ENCODE peak calls at places on chromosomes 13 and 19, in five cellular contexts. One of them, this sample, is unnamed. For H3K4me1, the result is how much of the 10 kb centered on the place peaks cover.

GRCh38 chr13:31045621-31046081 is 113.2 kb downstream of the TEX26 start:
- DNase-seq in heart left ventricle: peak
- DNase-seq in PC-3: peak
- DNase-seq in right lobe of liver: no peak
- DNase-seq in HAP-1: no peak
- DNase-seq in this sample: no peak

GRCh38 chr19:15251749-15252397 is 19.6 kb upstream of the EPHX3 start:
- DNase-seq in heart left ventricle: peak
- DNase-seq in PC-3: peak
- DNase-seq in right lobe of liver: no peak
- DNase-seq in HAP-1: peak
- DNase-seq in this sample: no peak

GRCh38 chr19:30065680-30066606 is 123.9 kb downstream of the URI1 start:
- DNase-seq in heart left ventricle: no peak
- DNase-seq in PC-3: no peak
- DNase-seq in right lobe of liver: peak
- DNase-seq in HAP-1: no peak
- DNase-seq in this sample: no peak

GRCh38 chr19:54017266-54017665 is 25.8 kb downstream of the CACNG6 start:
- DNase-seq in heart left ventricle: no peak
- DNase-seq in PC-3: peak
- DNase-seq in right lobe of liver: no peak
- DNase-seq in HAP-1: no peak
- DNase-seq in this sample: no peak

GRCh38 chr13:44407891-44408290 is 34.3 kb downstream of the SERP2 start:
- DNase-seq in heart left ventricle: no peak
- DNase-seq in PC-3: peak
- DNase-seq in right lobe of liver: no peak
- DNase-seq in HAP-1: no peak
- DNase-seq in this sample: no peak

GRCh38 chr19:31270897-31271568 is 78.2 kb downstream of the TSHZ3 start:
- DNase-seq in heart left ventricle: no peak
- DNase-seq in PC-3: no peak
- DNase-seq in right lobe of liver: no peak
- DNase-seq in HAP-1: no peak
- DNase-seq in this sample: no peak

GRCh38 chr13:109180905-109181425 is 551.6 kb downstream of the MYO16 start:
- DNase-seq in heart left ventricle: no peak
- DNase-seq in PC-3: no peak
- DNase-seq in right lobe of liver: no peak
- DNase-seq in HAP-1: no peak
- DNase-seq in this sample: no peak

GRCh38 chr19:29293292-29293691 is 80.3 kb upstream of the UQCRFS1 start:
- DNase-seq in heart left ventricle: no peak
- DNase-seq in PC-3: no peak
- DNase-seq in right lobe of liver: no peak
- DNase-seq in HAP-1: no peak
- DNase-seq in this sample: no peak

GRCh38 chr19:48714759-48715261 is 4.7 kb downstream of the MAMSTR start:
- DNase-seq in heart left ventricle: no peak
- DNase-seq in PC-3: no peak
- DNase-seq in right lobe of liver: no peak
- DNase-seq in HAP-1: no peak
- DNase-seq in this sample: no peak

GRCh38 chr13:95954266-95954665 is 98.9 kb downstream of the UGGT2 start:
- DNase-seq in heart left ventricle: no peak
- DNase-seq in PC-3: no peak
- DNase-seq in right lobe of liver: no peak
- DNase-seq in HAP-1: peak
- DNase-seq in this sample: no peak

GRCh38 chr19:43675269-43675879 is 5.4 kb upstream of the PLAUR start:
- DNase-seq in heart left ventricle: no peak
- DNase-seq in PC-3: peak
- DNase-seq in right lobe of liver: no peak
- DNase-seq in HAP-1: no peak
- DNase-seq in this sample: no peak

GRCh38 chr19:57506163-57506562 is 6.4 kb downstream of the ZNF773 start:
- DNase-seq in heart left ventricle: no peak
- DNase-seq in PC-3: no peak
- DNase-seq in right lobe of liver: no peak
- DNase-seq in HAP-1: no peak
- DNase-seq in this sample: no peak

GRCh38 chr13:30713133-30713532 is 22.2 kb upstream of the ALOX5AP start:
- DNase-seq in heart left ventricle: peak
- DNase-seq in PC-3: no peak
- DNase-seq in right lobe of liver: no peak
- DNase-seq in HAP-1: no peak
- DNase-seq in this sample: no peak

GRCh38 chr13:87274209-87274819 is 396.9 kb upstream of the SLITRK5 start:
- DNase-seq in heart left ventricle: no peak
- DNase-seq in PC-3: peak
- DNase-seq in right lobe of liver: peak
- DNase-seq in HAP-1: peak
- DNase-seq in this sample: no peak

DNA sequence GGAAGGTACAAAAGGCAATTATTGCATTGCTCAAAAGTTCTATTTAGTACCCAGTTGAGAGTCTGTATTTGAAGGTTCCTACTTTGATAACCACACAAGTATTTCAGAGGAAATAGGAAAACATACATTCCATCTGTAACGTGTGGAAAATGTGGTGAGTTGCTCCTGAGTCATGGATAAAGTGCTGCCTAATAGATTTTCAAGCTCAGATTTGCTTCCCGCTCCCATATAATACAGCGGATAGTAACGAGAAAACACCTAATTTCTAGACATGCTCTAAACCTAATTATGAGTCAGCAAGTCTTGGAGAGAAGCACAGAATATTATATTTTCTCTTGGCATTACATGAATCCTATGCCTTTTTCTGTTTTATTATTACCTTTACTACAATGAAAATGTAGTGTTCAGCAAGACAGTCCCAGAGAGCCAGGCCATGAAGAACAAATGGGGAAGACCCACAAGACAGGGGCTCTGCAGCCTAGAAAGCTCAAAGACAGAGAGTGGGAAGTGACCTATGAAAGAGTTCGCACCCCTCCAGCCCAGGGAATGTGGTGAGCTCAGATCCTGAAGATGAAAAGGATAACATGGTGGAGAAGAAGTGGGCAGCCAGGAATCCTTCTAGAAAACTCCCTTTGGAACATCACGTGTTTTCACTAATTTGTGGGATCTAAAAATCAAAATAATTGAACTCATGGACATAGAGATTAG is 116.1 kb downstream of the STARD13 start:
- DNase-seq in heart left ventricle: no peak
- DNase-seq in PC-3: peak
- DNase-seq in right lobe of liver: no peak
- DNase-seq in HAP-1: no peak
- DNase-seq in this sample: no peak
- H3K4me1 ChIP-seq in heart left ventricle: under half
- H3K4me1 ChIP-seq in PC-3: under half
- H3K4me1 ChIP-seq in right lobe of liver: under half
- H3K4me1 ChIP-seq in HAP-1: under half
- H3K4me1 ChIP-seq in this sample: under half

DNA sequence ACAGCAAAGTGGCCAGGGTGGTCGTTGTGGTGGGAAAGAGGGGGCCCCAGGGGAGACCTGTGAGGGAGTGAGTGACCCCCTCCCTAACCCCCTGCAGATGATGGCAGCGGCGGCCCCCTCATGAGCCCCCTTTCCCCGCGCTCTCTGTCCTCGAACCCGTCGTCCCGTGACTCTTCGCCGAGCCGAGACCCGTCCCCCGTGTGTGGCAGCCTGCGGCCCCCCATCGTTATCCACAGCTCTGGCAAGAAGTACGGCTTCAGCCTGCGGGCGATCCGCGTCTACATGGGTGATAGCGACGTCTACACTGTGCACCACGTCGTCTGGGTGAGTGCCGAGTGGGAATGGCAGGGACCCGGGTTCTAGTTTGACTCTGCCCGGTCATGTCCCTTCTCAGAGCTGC is 8.1 kb upstream of the PIK3R2 start:
- DNase-seq in heart left ventricle: no peak
- DNase-seq in PC-3: no peak
- DNase-seq in right lobe of liver: no peak
- DNase-seq in HAP-1: no peak
- DNase-seq in this sample: no peak
- H3K4me1 ChIP-seq in heart left ventricle: under half
- H3K4me1 ChIP-seq in PC-3: under half
- H3K4me1 ChIP-seq in right lobe of liver: under half
- H3K4me1 ChIP-seq in HAP-1: under half
- H3K4me1 ChIP-seq in this sample: under half

GRCh38 chr19:939439-939838 is 13.6 kb downstream of the ARID3A start:
- DNase-seq in heart left ventricle: no peak
- DNase-seq in PC-3: no peak
- DNase-seq in right lobe of liver: no peak
- DNase-seq in HAP-1: no peak
- DNase-seq in this sample: no peak
- H3K4me1 ChIP-seq in heart left ventricle: under half
- H3K4me1 ChIP-seq in PC-3: under half
- H3K4me1 ChIP-seq in right lobe of liver: under half
- H3K4me1 ChIP-seq in HAP-1: under half
- H3K4me1 ChIP-seq in this sample: under half

DNA sequence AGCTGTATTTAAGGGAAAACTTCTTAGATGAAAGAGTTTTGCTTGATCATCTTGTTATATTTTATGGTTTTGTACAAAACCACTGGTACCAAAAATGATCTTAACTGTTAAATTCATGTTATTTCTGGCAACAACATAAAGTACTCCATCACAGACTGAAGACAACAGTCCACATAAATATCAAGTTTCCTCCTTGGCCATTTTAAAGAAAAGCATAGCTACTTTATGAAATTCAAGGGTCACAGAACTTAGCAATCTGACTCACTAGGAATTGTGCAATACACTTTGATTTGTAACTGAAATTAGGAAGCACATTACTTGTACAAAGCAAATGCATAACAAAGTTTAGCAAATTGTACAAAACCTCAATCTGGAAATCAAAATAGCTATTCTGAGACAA is 66.2 kb downstream of the TBC1D4 start:
- DNase-seq in heart left ventricle: no peak
- DNase-seq in PC-3: peak
- DNase-seq in right lobe of liver: no peak
- DNase-seq in HAP-1: no peak
- DNase-seq in this sample: no peak
- H3K4me1 ChIP-seq in heart left ventricle: half or more
- H3K4me1 ChIP-seq in PC-3: half or more
- H3K4me1 ChIP-seq in right lobe of liver: under half
- H3K4me1 ChIP-seq in HAP-1: under half
- H3K4me1 ChIP-seq in this sample: under half

DNA sequence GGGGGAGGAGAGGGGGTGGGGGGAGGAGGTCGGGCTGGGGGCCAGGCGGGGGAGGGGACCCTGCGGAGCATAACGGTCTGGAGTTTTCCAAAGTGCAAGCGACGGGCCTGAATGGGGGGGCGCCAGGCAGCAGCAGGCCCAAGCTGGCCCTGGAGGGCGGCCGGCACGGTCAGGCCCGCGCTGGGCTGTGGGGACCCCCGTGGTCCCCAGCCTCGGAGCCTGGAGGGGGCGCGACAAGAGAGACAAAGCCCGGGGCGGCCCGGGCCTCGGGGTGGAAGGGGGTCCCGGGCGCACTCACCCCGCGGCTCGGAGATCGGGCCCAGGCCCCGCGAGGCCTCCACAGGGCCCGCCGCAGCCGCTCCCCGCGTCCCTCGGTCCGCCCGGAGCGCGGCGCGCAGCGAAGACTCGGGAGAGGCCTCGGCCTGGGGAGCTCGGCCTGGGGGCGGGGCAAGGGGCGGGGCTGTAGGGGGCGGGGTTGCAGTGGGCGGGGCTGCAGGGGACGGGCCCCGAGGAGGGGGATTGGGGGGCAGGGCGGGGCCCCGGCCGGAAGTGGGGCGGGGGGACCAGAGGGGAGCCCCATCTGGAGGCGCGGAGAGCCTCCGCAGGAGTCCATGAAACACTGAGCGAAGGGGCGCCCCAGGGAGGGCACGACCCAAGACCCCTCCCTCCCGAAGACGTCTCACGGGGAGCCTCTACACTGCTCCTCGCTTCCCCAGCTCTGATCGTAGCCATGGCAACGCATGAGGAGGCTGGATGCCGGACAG is 47.6 kb downstream of the PTPRS start:
- DNase-seq in heart left ventricle: peak
- DNase-seq in PC-3: peak
- DNase-seq in right lobe of liver: no peak
- DNase-seq in HAP-1: peak
- DNase-seq in this sample: peak
- H3K4me1 ChIP-seq in heart left ventricle: under half
- H3K4me1 ChIP-seq in PC-3: under half
- H3K4me1 ChIP-seq in right lobe of liver: under half
- H3K4me1 ChIP-seq in HAP-1: under half
- H3K4me1 ChIP-seq in this sample: under half

GRCh38 chr19:7219056-7219455 is 75.2 kb downstream of the INSR start:
- DNase-seq in heart left ventricle: no peak
- DNase-seq in PC-3: no peak
- DNase-seq in right lobe of liver: no peak
- DNase-seq in HAP-1: no peak
- DNase-seq in this sample: no peak
- H3K4me1 ChIP-seq in heart left ventricle: under half
- H3K4me1 ChIP-seq in PC-3: under half
- H3K4me1 ChIP-seq in right lobe of liver: under half
- H3K4me1 ChIP-seq in HAP-1: under half
- H3K4me1 ChIP-seq in this sample: under half

GRCh38 chr19:18271433-18271841 is 2.8 kb downstream of the IQCN start:
- DNase-seq in heart left ventricle: no peak
- DNase-seq in PC-3: no peak
- DNase-seq in right lobe of liver: no peak
- DNase-seq in HAP-1: no peak
- DNase-seq in this sample: no peak

GRCh38 chr19:18274303-18274775 is at the start of gene IQCN:
- DNase-seq in heart left ventricle: no peak
- DNase-seq in PC-3: no peak
- DNase-seq in right lobe of liver: peak
- DNase-seq in HAP-1: no peak
- DNase-seq in this sample: peak

GRCh38 chr19:18274776-18275356 is 614 bp upstream of the IQCN start:
- DNase-seq in heart left ventricle: peak
- DNase-seq in PC-3: peak
- DNase-seq in right lobe of liver: peak
- DNase-seq in HAP-1: no peak
- DNase-seq in this sample: peak

GRCh38 chr19:18270304-18270703 is 3.9 kb downstream of the IQCN start:
- DNase-seq in heart left ventricle: no peak
- DNase-seq in PC-3: no peak
- DNase-seq in right lobe of liver: no peak
- DNase-seq in HAP-1: no peak
- DNase-seq in this sample: no peak

GRCh38 chr19:18273566-18274302 is 518 bp downstream of the IQCN start:
- DNase-seq in heart left ventricle: no peak
- DNase-seq in PC-3: no peak
- DNase-seq in right lobe of liver: no peak
- DNase-seq in HAP-1: no peak
- DNase-seq in this sample: no peak
- H3K4me1 ChIP-seq in heart left ventricle: under half
- H3K4me1 ChIP-seq in PC-3: under half
- H3K4me1 ChIP-seq in right lobe of liver: under half
- H3K4me1 ChIP-seq in HAP-1: under half
- H3K4me1 ChIP-seq in this sample: under half